ENCODE peak calls at places on chromosome 22, in seven cellular contexts. One of them, this sample, is unnamed.

GRCh38 chr22:46390652-46391301 is 55.3 kb downstream of the TRMU start:
- DNase-seq in WTC11: no peak
- DNase-seq in fibroblast of lung: peak
- DNase-seq in IMR-90: peak
- DNase-seq in GM23338: no peak
- DNase-seq in pancreas: peak
- DNase-seq in endothelial cell: no peak
- DNase-seq in this sample: no peak

GRCh38 chr22:22103078-22103593 is 120.5 kb upstream of the TOP3B start:
- DNase-seq in WTC11: peak
- DNase-seq in GM23338: peak
- DNase-seq in endothelial cell: peak
- DNase-seq in fibroblast of lung: no peak
- DNase-seq in IMR-90: no peak
- DNase-seq in pancreas: no peak
- DNase-seq in this sample: no peak

GRCh38 chr22:50490531-50491308 is 4.1 kb downstream of the MIOX start:
- DNase-seq in GM23338: no peak
- DNase-seq in IMR-90: no peak
- DNase-seq in pancreas: no peak
- DNase-seq in WTC11: no peak
- DNase-seq in endothelial cell: peak
- DNase-seq in fibroblast of lung: no peak
- DNase-seq in this sample: no peak

GRCh38 chr22:47260551-47260950 is 498.1 kb downstream of the TBC1D22A start:
- DNase-seq in IMR-90: no peak
- DNase-seq in pancreas: no peak
- DNase-seq in WTC11: no peak
- DNase-seq in fibroblast of lung: no peak
- DNase-seq in endothelial cell: no peak
- DNase-seq in GM23338: no peak
- DNase-seq in this sample: no peak

GRCh38 chr22:48096411-48096810 is 1334.0 kb downstream of the TBC1D22A start:
- DNase-seq in fibroblast of lung: no peak
- DNase-seq in IMR-90: no peak
- DNase-seq in endothelial cell: no peak
- DNase-seq in GM23338: no peak
- DNase-seq in pancreas: no peak
- DNase-seq in WTC11: no peak
- DNase-seq in this sample: no peak

GRCh38 chr22:33867118-33867863 is 53.0 kb downstream of the LARGE1 start:
- DNase-seq in IMR-90: peak
- DNase-seq in endothelial cell: no peak
- DNase-seq in GM23338: no peak
- DNase-seq in pancreas: no peak
- DNase-seq in fibroblast of lung: peak
- DNase-seq in WTC11: no peak
- DNase-seq in this sample: no peak

GRCh38 chr22:46421272-46421671 is 85.8 kb downstream of the TRMU start:
- DNase-seq in IMR-90: no peak
- DNase-seq in fibroblast of lung: no peak
- DNase-seq in endothelial cell: no peak
- DNase-seq in WTC11: no peak
- DNase-seq in pancreas: peak
- DNase-seq in GM23338: no peak
- DNase-seq in this sample: no peak

GRCh38 chr22:48713266-48714205 is 1114.1 kb downstream of the BRD1 start:
- DNase-seq in IMR-90: no peak
- DNase-seq in endothelial cell: no peak
- DNase-seq in pancreas: peak
- DNase-seq in GM23338: no peak
- DNase-seq in fibroblast of lung: peak
- DNase-seq in WTC11: no peak
- DNase-seq in this sample: no peak

GRCh38 chr22:33108037-33108436 is 49.9 kb upstream of the SYN3 start:
- DNase-seq in endothelial cell: no peak
- DNase-seq in GM23338: no peak
- DNase-seq in pancreas: no peak
- DNase-seq in IMR-90: no peak
- DNase-seq in WTC11: no peak
- DNase-seq in fibroblast of lung: no peak
- DNase-seq in this sample: no peak

GRCh38 chr22:49609207-49609876 is 218.3 kb downstream of the BRD1 start:
- DNase-seq in IMR-90: no peak
- DNase-seq in WTC11: no peak
- DNase-seq in endothelial cell: no peak
- DNase-seq in pancreas: no peak
- DNase-seq in fibroblast of lung: no peak
- DNase-seq in GM23338: no peak
- DNase-seq in this sample: no peak

GRCh38 chr22:24525416-24526037 is 29.4 kb downstream of the GUCD1 start:
- DNase-seq in WTC11: peak
- DNase-seq in IMR-90: peak
- DNase-seq in GM23338: peak
- DNase-seq in pancreas: peak
- DNase-seq in endothelial cell: peak
- DNase-seq in fibroblast of lung: peak
- DNase-seq in this sample: peak

GRCh38 chr22:28395920-28396447 is 283.7 kb downstream of the TTC28 start:
- DNase-seq in IMR-90: peak
- DNase-seq in endothelial cell: no peak
- DNase-seq in pancreas: no peak
- DNase-seq in fibroblast of lung: peak
- DNase-seq in WTC11: no peak
- DNase-seq in GM23338: no peak
- DNase-seq in this sample: no peak

GRCh38 chr22:46085831-46086576 is 64.3 kb upstream of the PPARA start:
- DNase-seq in GM23338: no peak
- DNase-seq in endothelial cell: no peak
- DNase-seq in IMR-90: no peak
- DNase-seq in pancreas: peak
- DNase-seq in fibroblast of lung: peak
- DNase-seq in WTC11: no peak
- DNase-seq in this sample: no peak

GRCh38 chr22:46902436-46902835 is 140.0 kb downstream of the TBC1D22A start:
- DNase-seq in WTC11: no peak
- DNase-seq in pancreas: no peak
- DNase-seq in endothelial cell: no peak
- DNase-seq in fibroblast of lung: no peak
- DNase-seq in GM23338: no peak
- DNase-seq in IMR-90: no peak
- DNase-seq in this sample: no peak

GRCh38 chr22:40819741-40820140 is 595 bp upstream of the SLC25A17 start:
- DNase-seq in fibroblast of lung: peak
- DNase-seq in endothelial cell: no peak
- DNase-seq in WTC11: no peak
- DNase-seq in IMR-90: peak
- DNase-seq in GM23338: peak
- DNase-seq in pancreas: no peak
- DNase-seq in this sample: no peak

GRCh38 chr22:26848244-26848920 is 191.0 kb downstream of the MIAT start:
- DNase-seq in GM23338: no peak
- DNase-seq in IMR-90: no peak
- DNase-seq in pancreas: no peak
- DNase-seq in WTC11: no peak
- DNase-seq in fibroblast of lung: peak
- DNase-seq in endothelial cell: no peak
- DNase-seq in this sample: no peak

GRCh38 chr22:19271856-19272535 is 19.5 kb downstream of the CLTCL1 start:
- DNase-seq in GM23338: no peak
- DNase-seq in fibroblast of lung: peak
- DNase-seq in IMR-90: peak
- DNase-seq in endothelial cell: no peak
- DNase-seq in pancreas: no peak
- DNase-seq in WTC11: no peak
- DNase-seq in this sample: no peak

GRCh38 chr22:47092896-47093311 is 330.5 kb downstream of the TBC1D22A start:
- DNase-seq in endothelial cell: no peak
- DNase-seq in IMR-90: peak
- DNase-seq in GM23338: no peak
- DNase-seq in fibroblast of lung: peak
- DNase-seq in pancreas: no peak
- DNase-seq in WTC11: no peak
- DNase-seq in this sample: no peak

GRCh38 chr22:43945632-43946390 is 9.4 kb upstream of the SAMM50 start:
- DNase-seq in WTC11: peak
- DNase-seq in GM23338: peak
- DNase-seq in IMR-90: peak
- DNase-seq in pancreas: peak
- DNase-seq in fibroblast of lung: peak
- DNase-seq in endothelial cell: peak
- DNase-seq in this sample: peak

GRCh38 chr22:43944670-43945430 is 10.4 kb upstream of the SAMM50 start:
- DNase-seq in IMR-90: no peak
- DNase-seq in WTC11: no peak
- DNase-seq in fibroblast of lung: no peak
- DNase-seq in endothelial cell: no peak
- DNase-seq in pancreas: no peak
- DNase-seq in GM23338: no peak
- DNase-seq in this sample: no peak

GRCh38 chr22:43941449-43941848 is 13.8 kb upstream of the SAMM50 start:
- DNase-seq in WTC11: no peak
- DNase-seq in fibroblast of lung: no peak
- DNase-seq in pancreas: no peak
- DNase-seq in endothelial cell: no peak
- DNase-seq in IMR-90: no peak
- DNase-seq in GM23338: no peak
- DNase-seq in this sample: no peak

GRCh38 chr22:43948836-43949235 is 6.4 kb upstream of the SAMM50 start:
- DNase-seq in pancreas: no peak
- DNase-seq in endothelial cell: no peak
- DNase-seq in fibroblast of lung: no peak
- DNase-seq in WTC11: no peak
- DNase-seq in IMR-90: no peak
- DNase-seq in GM23338: no peak
- DNase-seq in this sample: no peak

DNA sequence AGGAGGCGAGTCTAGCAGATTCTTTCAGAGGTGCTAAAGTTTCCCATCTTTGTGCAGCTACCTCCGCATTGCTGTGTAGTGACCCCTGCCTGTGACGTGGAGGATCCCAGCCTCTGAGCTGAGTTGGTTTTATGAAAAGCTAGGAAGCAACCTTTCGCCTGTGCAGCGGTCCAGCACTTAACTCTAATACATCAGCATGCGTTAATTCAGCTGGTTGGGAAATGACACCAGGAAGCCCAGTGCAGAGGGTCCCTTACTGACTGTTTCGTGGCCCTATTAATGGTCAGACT is 8.9 kb upstream of the SAMM50 start:
- DNase-seq in endothelial cell: no peak
- DNase-seq in WTC11: no peak
- DNase-seq in IMR-90: no peak
- DNase-seq in pancreas: no peak
- DNase-seq in fibroblast of lung: no peak
- DNase-seq in GM23338: no peak
- DNase-seq in this sample: no peak
- TF ChIP-seq CTCF in endothelial cell: no peak
- TF ChIP-seq CTCF in WTC11: no peak
- TF ChIP-seq CTCF in IMR-90: no peak
- TF ChIP-seq CTCF in pancreas: no peak
- TF ChIP-seq CTCF in fibroblast of lung: no peak
- TF ChIP-seq CTCF in GM23338: no peak
- TF ChIP-seq CTCF in this sample: no peak

GRCh38 chr22:23512738-23513137 is 67.4 kb downstream of the IGLL1 start:
- DNase-seq in fibroblast of lung: no peak
- DNase-seq in IMR-90: no peak
- DNase-seq in endothelial cell: no peak
- DNase-seq in GM23338: no peak
- DNase-seq in WTC11: no peak
- DNase-seq in pancreas: no peak
- DNase-seq in this sample: no peak

GRCh38 chr22:23516304-23516703 is 63.8 kb downstream of the IGLL1 start:
- DNase-seq in fibroblast of lung: no peak
- DNase-seq in pancreas: no peak
- DNase-seq in IMR-90: no peak
- DNase-seq in GM23338: no peak
- DNase-seq in endothelial cell: no peak
- DNase-seq in WTC11: no peak
- DNase-seq in this sample: no peak

GRCh38 chr22:23512348-23512705 is 67.8 kb downstream of the IGLL1 start:
- DNase-seq in GM23338: no peak
- DNase-seq in WTC11: no peak
- DNase-seq in fibroblast of lung: no peak
- DNase-seq in pancreas: no peak
- DNase-seq in endothelial cell: no peak
- DNase-seq in IMR-90: no peak
- DNase-seq in this sample: no peak

GRCh38 chr22:23513705-23514104 is 66.4 kb downstream of the IGLL1 start:
- DNase-seq in IMR-90: no peak
- DNase-seq in WTC11: no peak
- DNase-seq in GM23338: no peak
- DNase-seq in fibroblast of lung: no peak
- DNase-seq in endothelial cell: no peak
- DNase-seq in pancreas: no peak
- DNase-seq in this sample: no peak

GRCh38 chr22:23514317-23515038 is 65.6 kb downstream of the IGLL1 start:
- DNase-seq in IMR-90: no peak
- DNase-seq in endothelial cell: no peak
- DNase-seq in GM23338: peak
- DNase-seq in pancreas: no peak
- DNase-seq in WTC11: peak
- DNase-seq in fibroblast of lung: no peak
- DNase-seq in this sample: no peak
- TF ChIP-seq CTCF in IMR-90: no peak
- TF ChIP-seq CTCF in endothelial cell: no peak
- TF ChIP-seq CTCF in GM23338: peak
- TF ChIP-seq CTCF in pancreas: no peak
- TF ChIP-seq CTCF in WTC11: no peak
- TF ChIP-seq CTCF in fibroblast of lung: no peak
- TF ChIP-seq CTCF in this sample: no peak

GRCh38 chr22:29609139-29609538 is 5.7 kb downstream of the NF2 start:
- DNase-seq in pancreas: no peak
- DNase-seq in endothelial cell: peak
- DNase-seq in IMR-90: no peak
- DNase-seq in GM23338: peak
- DNase-seq in WTC11: no peak
- DNase-seq in fibroblast of lung: no peak
- DNase-seq in this sample: no peak
- TF ChIP-seq CTCF in pancreas: no peak
- TF ChIP-seq CTCF in endothelial cell: peak
- TF ChIP-seq CTCF in IMR-90: peak
- TF ChIP-seq CTCF in GM23338: peak
- TF ChIP-seq CTCF in WTC11: peak
- TF ChIP-seq CTCF in fibroblast of lung: peak
- TF ChIP-seq CTCF in this sample: no peak

GRCh38 chr22:31635638-31636306 is 26.2 kb downstream of the PISD start:
- DNase-seq in fibroblast of lung: no peak
- DNase-seq in IMR-90: no peak
- DNase-seq in GM23338: no peak
- DNase-seq in endothelial cell: no peak
- DNase-seq in pancreas: no peak
- DNase-seq in WTC11: no peak
- DNase-seq in this sample: no peak

GRCh38 chr22:31637938-31638618 is 23.9 kb downstream of the PISD start:
- DNase-seq in GM23338: no peak
- DNase-seq in pancreas: no peak
- DNase-seq in endothelial cell: no peak
- DNase-seq in fibroblast of lung: no peak
- DNase-seq in IMR-90: no peak
- DNase-seq in WTC11: no peak
- DNase-seq in this sample: no peak

GRCh38 chr22:31639640-31640039 is 22.4 kb downstream of the PISD start:
- DNase-seq in fibroblast of lung: no peak
- DNase-seq in IMR-90: no peak
- DNase-seq in WTC11: no peak
- DNase-seq in GM23338: no peak
- DNase-seq in endothelial cell: no peak
- DNase-seq in pancreas: no peak
- DNase-seq in this sample: no peak

GRCh38 chr22:31637375-31637937 is 24.6 kb downstream of the PISD start:
- DNase-seq in WTC11: no peak
- DNase-seq in fibroblast of lung: no peak
- DNase-seq in IMR-90: no peak
- DNase-seq in pancreas: no peak
- DNase-seq in GM23338: peak
- DNase-seq in endothelial cell: no peak
- DNase-seq in this sample: peak
- TF ChIP-seq CTCF in WTC11: no peak
- TF ChIP-seq CTCF in fibroblast of lung: no peak
- TF ChIP-seq CTCF in IMR-90: no peak
- TF ChIP-seq CTCF in pancreas: no peak
- TF ChIP-seq CTCF in GM23338: no peak
- TF ChIP-seq CTCF in endothelial cell: no peak
- TF ChIP-seq CTCF in this sample: no peak

This sample was measured in natural killer cell.